ENCODE peak calls at places on chromosomes 16 and 17, in seven cellular contexts. M is CD8-positive, alpha-beta T cell; K is breast epithelium; Y is choroid plexus epithelial cell; D is AG09319; N is cardiac muscle cell; Q is retinal pigment epithelial cell. C is an unnamed sample.

GRCh38 chr17:72560303-72561247 is 439.8 kb downstream of the SOX9 start:
- DNase-seq in Y (peak), Q (no peak), N (peak), K (no peak), D (peak), M (peak), C (no peak)

GRCh38 chr16:9331503-9331902 is 240.1 kb downstream of the HAPSTR1 start:
- DNase-seq in Q (no peak), M (no peak), K (no peak), D (no peak), N (no peak), Y (no peak), C (no peak)

GRCh38 chr17:77741109-77741508 is 217.4 kb upstream of the TNRC6C start:
- DNase-seq in D (no peak), Q (no peak), Y (no peak), M (peak), K (no peak), N (no peak), C (no peak)

GRCh38 chr17:50363217-50364060 is 9.5 kb downstream of the MRPL27 start:
- DNase-seq in Y (peak), K (no peak), N (peak), M (no peak), D (no peak), Q (no peak), C (no peak)

GRCh38 chr17:71741836-71742235 is 379.0 kb upstream of the SOX9 start:
- DNase-seq in Y (no peak), N (no peak), D (no peak), K (no peak), M (no peak), Q (no peak), C (no peak)

GRCh38 chr17:10718547-10718946 is 11.3 kb downstream of the TMEM220 start:
- DNase-seq in K (no peak), M (no peak), D (no peak), Q (no peak), Y (no peak), N (no peak), C (no peak)

GRCh38 chr16:53821957-53822625 is 118.1 kb downstream of the FTO start:
- DNase-seq in Y (peak), N (no peak), Q (no peak), D (no peak), M (no peak), K (no peak), C (no peak)

GRCh38 chr17:78535285-78536197 is 41.7 kb downstream of the DNAH17 start:
- DNase-seq in Y (no peak), Q (no peak), N (no peak), M (no peak), D (no peak), K (no peak), C (no peak)

GRCh38 chr16:1823821-1824220 is 2.8 kb downstream of the HAGH start:
- DNase-seq in N (peak), Y (peak), M (no peak), K (no peak), Q (peak), D (no peak), C (no peak)

GRCh38 chr16:17724242-17724898 is 253.6 kb upstream of the XYLT1 start:
- DNase-seq in D (peak), K (no peak), Q (no peak), M (no peak), Y (peak), N (no peak), C (no peak)

GRCh38 chr16:25051446-25052160 is 36.4 kb upstream of the ARHGAP17 start:
- DNase-seq in M (no peak), Y (peak), K (no peak), N (no peak), D (no peak), Q (no peak), C (no peak)

GRCh38 chr17:1606352-1606985 is 22.2 kb downstream of the SLC43A2 start:
- DNase-seq in D (no peak), M (no peak), K (no peak), Q (no peak), Y (no peak), N (no peak), C (no peak)

GRCh38 chr17:54899201-54899600 is 1.5 kb upstream of the TOM1L1 start:
- DNase-seq in D (no peak), K (no peak), N (no peak), Y (no peak), Q (no peak), M (no peak), C (no peak)

GRCh38 chr16:19119564-19119963 is 5.8 kb downstream of the ITPRIPL2 start:
- DNase-seq in N (no peak), K (no peak), D (no peak), Q (no peak), Y (peak), M (no peak), C (no peak)

GRCh38 chr16:73301984-73302383 is 254.1 kb upstream of the ZFHX3 start:
- DNase-seq in K (no peak), Y (no peak), Q (no peak), D (no peak), N (no peak), M (no peak), C (no peak)

GRCh38 chr17:15213381-15214087 is 51.6 kb downstream of the PMP22 start:
- DNase-seq in D (peak), Q (peak), M (no peak), K (no peak), N (peak), Y (peak), C (no peak)

GRCh38 chr17:78774456-78774855 is 7.6 kb downstream of the CYTH1 start:
- DNase-seq in K (no peak), D (no peak), M (no peak), N (no peak), Q (no peak), Y (no peak), C (no peak)

GRCh38 chr17:46139365-46140210 is 53.6 kb downstream of the KANSL1 start:
- DNase-seq in M (no peak), N (no peak), K (no peak), D (no peak), Q (no peak), Y (no peak), C (no peak)

GRCh38 chr16:55832788-55833583 is at the start of gene CES1:
- DNase-seq in D (no peak), N (peak), Y (no peak), K (no peak), M (no peak), Q (no peak), C (no peak)

GRCh38 chr17:6702567-6703215 is 10.5 kb downstream of the SLC13A5 start:
- DNase-seq in N (no peak), D (no peak), Q (no peak), Y (no peak), K (no peak), M (no peak), C (no peak)

GRCh38 chr16:57751539-57752202 is 16.1 kb downstream of the KATNB1 start:
- DNase-seq in D (no peak), N (no peak), M (no peak), Q (no peak), Y (no peak), K (no peak), C (no peak)

GRCh38 chr16:8721693-8722348 is 47.4 kb downstream of the ABAT start:
- DNase-seq in Y (no peak), Q (no peak), K (no peak), D (no peak), N (no peak), M (no peak), C (no peak)

GRCh38 chr17:45940826-45941225 is 46.5 kb downstream of the MAPT start:
- DNase-seq in D (no peak), M (no peak), Y (no peak), Q (no peak), K (peak), N (no peak), C (no peak)

GRCh38 chr16:53654946-53655345 is 48.7 kb downstream of the RPGRIP1L start:
- DNase-seq in K (no peak), Q (no peak), M (no peak), D (no peak), N (no peak), Y (no peak), C (no peak)

GRCh38 chr16:21647562-21648164 is 4.7 kb downstream of the IGSF6 start:
- DNase-seq in D (no peak), Q (no peak), K (no peak), M (no peak), N (no peak), Y (no peak), C (no peak)

GRCh38 chr16:20850981-20851380 is 44.7 kb downstream of the REXO5 start:
- DNase-seq in N (no peak), Y (peak), D (no peak), K (no peak), M (no peak), Q (no peak), C (no peak)

GRCh38 chr16:51497541-51498211 is 346.6 kb upstream of the SALL1 start:
- DNase-seq in K (no peak), N (no peak), D (no peak), Y (no peak), M (no peak), Q (no peak), C (no peak)

GRCh38 chr17:28242791-28243190 is 76.2 kb upstream of the TMEM97 start:
- DNase-seq in M (no peak), Y (peak), N (no peak), Q (no peak), D (no peak), K (no peak), C (no peak)

GRCh38 chr16:89489040-89489721 is 1.2 kb downstream of the ANKRD11 start:
- DNase-seq in K (peak), M (peak), Y (peak), Q (peak), D (peak), N (peak), C (peak)

GRCh38 chr16:59296888-59297287 is 562.8 kb upstream of the GOT2 start:
- DNase-seq in N (no peak), K (no peak), D (no peak), M (no peak), Y (no peak), Q (no peak), C (no peak)

GRCh38 chr17:29597361-29598172 is 4.6 kb downstream of the ANKRD13B start:
- DNase-seq in M (no peak), Y (no peak), K (no peak), N (no peak), Q (no peak), D (no peak), C (no peak)

GRCh38 chr17:41486809-41487530 is 2.7 kb downstream of the KRT36 start:
- DNase-seq in N (peak), D (no peak), K (no peak), M (no peak), Q (no peak), Y (no peak), C (no peak)

DNA sequence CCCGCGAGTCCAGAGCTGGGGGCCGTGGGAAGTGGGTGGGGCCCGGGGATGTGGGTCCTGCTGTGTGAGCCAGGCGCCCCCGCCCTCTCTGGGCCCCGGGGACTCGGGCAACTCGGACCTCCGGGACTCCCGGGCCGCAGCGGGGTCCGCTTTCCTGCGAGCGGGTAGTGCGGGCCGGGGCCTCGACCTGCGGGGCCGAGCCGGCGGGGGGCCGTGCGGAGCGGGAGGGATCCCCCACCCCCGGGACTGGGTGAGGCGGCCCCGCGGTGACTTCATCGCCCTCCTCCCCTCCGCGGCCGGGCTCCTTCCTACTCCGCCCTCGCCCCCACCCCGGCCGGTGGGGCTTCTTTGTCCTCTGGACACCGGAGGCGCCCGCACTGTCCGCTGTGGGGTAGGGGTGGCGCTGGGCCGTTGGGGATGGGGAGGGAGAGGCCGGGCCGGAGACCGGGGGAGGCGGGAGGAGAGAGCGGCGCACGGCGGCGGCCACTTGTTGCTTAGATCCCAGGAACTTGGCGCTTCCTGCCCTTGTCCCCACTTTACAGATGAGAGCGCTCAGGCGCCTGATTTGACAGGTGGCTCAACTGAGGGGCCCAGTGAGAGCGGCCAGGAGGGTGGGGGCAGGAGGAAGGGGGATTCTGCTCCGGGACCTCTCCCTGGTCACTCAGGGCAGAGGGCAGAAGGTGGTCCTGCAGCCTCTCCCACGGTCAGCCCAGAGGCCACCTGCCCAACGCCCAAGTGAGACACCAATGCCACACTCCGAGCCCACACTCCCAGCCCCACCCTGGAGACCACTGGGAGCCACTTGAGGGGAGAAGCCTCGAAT is 884 bp downstream of the CMTM3 start:
- DNase-seq in K (no peak), Y (peak), D (no peak), Q (no peak), M (peak), N (peak), C (peak)
- TF ChIP-seq CTCF in K (no peak), Y (no peak), D (no peak), Q (no peak), M (no peak), N (no peak), C (no peak)

DNA sequence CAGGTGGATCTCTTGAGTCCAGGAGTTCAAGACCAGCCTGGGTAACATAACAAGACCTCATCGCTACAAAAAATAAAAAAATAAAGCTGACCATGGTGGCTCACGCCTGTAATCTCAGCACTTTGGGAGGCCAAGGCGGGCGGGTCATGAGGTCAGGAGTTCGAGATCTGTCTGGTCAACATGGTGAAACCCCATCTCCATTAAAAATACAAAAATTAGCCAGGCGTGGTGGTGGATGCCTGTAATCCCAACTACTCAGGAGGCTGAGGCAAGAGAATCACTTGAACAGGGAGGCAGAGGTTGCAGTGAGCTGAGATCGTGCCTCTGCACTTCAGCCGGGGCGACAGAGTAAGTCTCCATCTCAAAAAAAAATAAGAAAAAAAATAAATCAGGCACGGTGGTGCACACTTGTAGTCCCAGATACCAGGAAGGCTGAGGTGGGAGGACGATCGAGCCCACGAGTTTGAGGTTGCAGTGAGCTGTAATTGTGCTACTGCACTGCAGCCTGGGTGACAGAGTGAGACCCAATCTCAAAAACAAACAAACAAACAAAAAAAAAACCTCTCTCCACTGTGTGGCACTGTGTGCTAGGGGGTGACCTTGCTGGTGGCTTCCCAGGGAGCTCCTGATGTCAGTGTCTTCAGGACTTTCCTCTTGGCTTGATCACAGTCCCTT is 19.8 kb upstream of the MAPK3 start:
- DNase-seq in K (no peak), Y (no peak), Q (no peak), N (no peak), M (no peak), D (no peak), C (no peak)
- TF ChIP-seq CTCF in K (no peak), Y (no peak), Q (no peak), N (no peak), M (peak), D (no peak), C (peak)

GRCh38 chr16:31088459-31089183 is at the start of gene PRSS53:
- DNase-seq in Q (no peak), Y (no peak), D (no peak), N (no peak), K (no peak), M (no peak), C (no peak)
- TF ChIP-seq CTCF in Q (no peak), Y (no peak), D (no peak), N (no peak), K (no peak), M (no peak), C (no peak)

GRCh38 chr16:49378238-49378637 is 4.6 kb downstream of the C16orf78 start:
- DNase-seq in M (no peak), N (no peak), D (no peak), Y (no peak), K (no peak), Q (no peak), C (no peak)

GRCh38 chr16:49378816-49379215 is 5.2 kb downstream of the C16orf78 start:
- DNase-seq in M (no peak), Y (no peak), K (no peak), D (no peak), Q (no peak), N (no peak), C (no peak)

GRCh38 chr16:49377196-49377755 is 3.7 kb downstream of the C16orf78 start:
- DNase-seq in N (no peak), Y (no peak), D (no peak), K (no peak), M (no peak), Q (no peak), C (no peak)

DNA sequence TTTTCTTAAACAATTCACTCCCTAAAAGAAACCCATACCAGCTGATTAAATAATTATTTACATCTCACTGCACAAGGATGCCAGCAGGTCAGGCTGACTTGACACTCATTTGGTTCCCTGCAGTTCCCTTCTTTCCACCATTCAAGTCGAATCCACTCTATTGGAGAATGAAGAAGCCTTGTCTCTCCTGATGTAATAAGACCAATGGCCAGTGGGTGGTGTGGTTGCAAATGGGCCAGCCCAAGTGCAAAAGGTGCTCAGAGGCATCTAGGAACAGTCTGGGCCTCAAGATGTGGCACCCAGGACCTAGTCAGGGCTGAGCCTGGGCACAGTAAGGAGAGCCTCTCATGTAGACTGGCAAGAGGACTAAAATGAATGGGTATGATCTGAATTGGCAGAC is 9.3 kb downstream of the C16orf78 start:
- DNase-seq in D (no peak), N (no peak), Y (no peak), Q (no peak), M (no peak), K (no peak), C (no peak)
- TF ChIP-seq CTCF in D (no peak), N (peak), Y (peak), Q (no peak), M (no peak), K (no peak), C (no peak)

DNA sequence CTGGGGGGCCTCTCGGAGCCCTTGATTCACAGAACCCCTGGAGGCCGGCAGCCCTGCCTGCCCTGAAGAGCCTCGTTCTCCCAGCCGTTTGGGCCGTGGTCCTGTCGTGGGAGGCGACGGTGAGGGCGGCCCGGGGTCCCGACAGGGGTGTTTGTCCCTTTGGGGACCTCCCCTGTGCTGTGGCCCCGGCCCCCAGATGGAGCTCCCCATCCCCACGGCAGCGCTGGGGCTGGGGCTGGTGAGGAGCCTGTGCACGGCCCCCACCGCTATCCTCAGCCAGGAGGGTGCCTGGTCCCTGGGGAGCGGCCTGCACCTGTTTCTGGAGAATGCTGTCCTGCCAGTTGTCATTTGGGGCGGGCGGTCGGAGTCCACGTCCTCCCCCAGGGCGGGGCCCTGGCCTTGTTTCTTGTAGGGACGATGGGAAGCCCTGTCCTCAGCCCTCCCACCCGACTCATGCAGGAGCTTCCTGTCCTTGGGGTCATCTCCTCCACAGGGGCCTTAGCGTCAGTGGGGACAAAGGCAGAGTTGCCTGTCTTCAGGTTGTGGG is 6.7 kb downstream of the CAPN15 start:
- DNase-seq in Q (no peak), M (no peak), Y (no peak), D (no peak), K (no peak), N (no peak), C (no peak)
- TF ChIP-seq CTCF in Q (no peak), M (no peak), Y (no peak), D (no peak), K (no peak), N (no peak), C (no peak)

GRCh38 chr17:81238815-81239713 is at the start of the genes NDUFAF8 and TEPSIN:
- DNase-seq in N (peak), Q (peak), K (peak), D (peak), M (peak), Y (peak), C (peak)
- TF ChIP-seq CTCF in N (no peak), Q (no peak), K (no peak), D (no peak), M (no peak), Y (no peak), C (no peak)

DNA sequence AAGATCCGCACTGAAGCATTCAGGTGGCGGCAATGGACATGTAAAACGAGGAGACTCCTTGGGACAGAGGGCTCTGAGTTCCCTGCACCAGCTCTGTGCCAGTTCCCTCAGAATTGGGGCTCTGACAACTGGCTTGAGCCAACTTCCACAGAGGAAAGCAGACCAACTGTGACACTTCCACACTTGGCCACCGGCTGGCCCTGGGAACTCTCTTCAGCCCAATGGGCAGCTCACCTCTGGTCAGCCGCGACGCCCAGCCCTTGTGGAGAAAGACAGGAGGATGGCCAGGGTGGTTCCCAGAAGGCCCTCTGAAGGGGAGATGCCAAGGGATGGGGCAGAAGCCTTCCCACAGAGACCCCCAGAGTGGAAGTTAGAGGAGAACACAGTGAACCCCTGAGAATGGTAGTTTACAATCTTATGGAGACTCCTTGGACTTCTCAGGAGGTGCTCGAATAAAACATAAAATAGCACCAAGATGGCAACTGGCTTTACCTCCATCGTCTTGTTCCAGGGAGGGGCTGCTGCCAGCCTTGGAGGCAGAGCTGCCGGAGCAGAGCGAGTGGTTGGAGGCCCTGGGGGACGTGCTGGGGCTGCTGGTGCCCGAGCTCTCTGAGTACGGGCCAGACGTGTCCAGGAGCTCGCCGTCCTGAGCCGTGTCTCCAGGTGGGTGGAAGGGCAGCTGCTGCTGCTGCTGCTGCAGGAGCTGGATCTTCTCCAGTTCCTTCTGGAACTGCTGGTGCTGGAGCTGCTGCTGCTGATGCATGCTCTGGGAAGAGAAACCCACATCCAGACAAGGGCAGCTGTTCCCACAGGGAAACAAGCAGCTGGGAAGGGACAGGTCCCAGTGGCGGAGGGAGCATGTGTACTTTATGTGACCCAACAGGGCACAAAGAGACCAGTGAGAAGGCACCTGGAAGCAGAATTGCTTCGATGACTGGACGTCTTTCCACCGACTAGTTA is 35.0 kb upstream of the ICAM2 start:
- DNase-seq in Y (no peak), Q (no peak), M (no peak), K (no peak), D (no peak), N (no peak), C (no peak)
- TF ChIP-seq CTCF in Y (no peak), Q (no peak), M (no peak), K (no peak), D (no peak), N (no peak), C (no peak)